ENCODE peak calls at places on chromosome 14, in nine cellular contexts. D, W, M, T, Q, Z, I, K and V are unnamed samples.

GRCh38 chr14:44895716-44896115 is 66.0 kb downstream of the KLHL28 start:
- DNase-seq in D (no peak), W (no peak), M (no peak), T (no peak), Q (peak), Z (peak), I (no peak), K (no peak), V (no peak)

GRCh38 chr14:75559451-75560187 is 18.8 kb upstream of the FLVCR2 start:
- DNase-seq in D (no peak), W (peak), M (no peak), T (peak), Q (no peak), Z (peak), I (no peak), K (no peak), V (peak)

GRCh38 chr14:66244834-66245233 is 241.3 kb upstream of the CCDC196 start:
- DNase-seq in D (no peak), W (no peak), M (no peak), T (no peak), Q (no peak), Z (no peak), I (no peak), K (no peak), V (no peak)

GRCh38 chr14:32200368-32201195 is 1.3 kb upstream of the RNU6-7 start:
- DNase-seq in D (no peak), W (no peak), M (no peak), T (no peak), Q (no peak), Z (no peak), I (no peak), K (no peak), V (no peak)

GRCh38 chr14:22539831-22540230 is 49.2 kb downstream of the DAD1 start:
- DNase-seq in D (no peak), W (no peak), M (no peak), T (no peak), Q (no peak), Z (no peak), I (no peak), K (no peak), V (no peak)

GRCh38 chr14:102346645-102347044 is 16.0 kb downstream of the CINP start:
- DNase-seq in D (no peak), W (no peak), M (no peak), T (no peak), Q (no peak), Z (no peak), I (no peak), K (no peak), V (no peak)

GRCh38 chr14:61111145-61112130 is 130.4 kb downstream of the SLC38A6 start:
- DNase-seq in D (no peak), W (no peak), M (no peak), T (no peak), Q (no peak), Z (no peak), I (no peak), K (no peak), V (no peak)

GRCh38 chr14:59998575-59998974 is 78.6 kb downstream of the LRRC9 start:
- DNase-seq in D (no peak), W (no peak), M (no peak), T (no peak), Q (no peak), Z (no peak), I (no peak), K (no peak), V (no peak)

GRCh38 chr14:30287579-30288445 is 271.1 kb upstream of the G2E3 start:
- DNase-seq in D (no peak), W (no peak), M (no peak), T (no peak), Q (no peak), Z (no peak), I (no peak), K (no peak), V (no peak)

GRCh38 chr14:101506921-101507300 is 54.4 kb upstream of the DIO3 start:
- DNase-seq in D (no peak), W (peak), M (no peak), T (no peak), Q (no peak), Z (no peak), I (no peak), K (no peak), V (no peak)

GRCh38 chr14:95884377-95884776 is 7.7 kb downstream of the TUNAR start:
- DNase-seq in D (no peak), W (no peak), M (no peak), T (no peak), Q (no peak), Z (no peak), I (no peak), K (no peak), V (no peak)

GRCh38 chr14:104934380-104934733 is 9.7 kb downstream of the PLD4 start:
- DNase-seq in D (no peak), W (no peak), M (no peak), T (no peak), Q (no peak), Z (peak), I (no peak), K (no peak), V (no peak)

GRCh38 chr14:22982477-22983245 is at the start of gene AJUBA:
- DNase-seq in D (peak), W (peak), M (peak), T (peak), Q (no peak), Z (peak), I (peak), K (peak), V (no peak)

GRCh38 chr14:61188936-61189808 is 92.0 kb downstream of the TMEM30B start:
- DNase-seq in D (no peak), W (peak), M (peak), T (no peak), Q (no peak), Z (peak), I (no peak), K (peak), V (no peak)

GRCh38 chr14:62743118-62743517 is 302.1 kb downstream of the KCNH5 start:
- DNase-seq in D (no peak), W (no peak), M (no peak), T (no peak), Q (no peak), Z (no peak), I (no peak), K (no peak), V (no peak)

GRCh38 chr14:67569011-67569650 is 30.9 kb downstream of the PIGH start:
- DNase-seq in D (no peak), W (no peak), M (no peak), T (no peak), Q (no peak), Z (no peak), I (no peak), K (no peak), V (no peak)

GRCh38 chr14:99391671-99392070 is 89.0 kb downstream of the SETD3 start:
- DNase-seq in D (no peak), W (no peak), M (no peak), T (no peak), Q (no peak), Z (no peak), I (no peak), K (no peak), V (no peak)

GRCh38 chr14:84403585-84403984 is 1126.4 kb upstream of the FLRT2 start:
- DNase-seq in D (no peak), W (no peak), M (no peak), T (no peak), Q (no peak), Z (no peak), I (no peak), K (no peak), V (peak)

GRCh38 chr14:64723691-64724577 is 19.7 kb downstream of the PLEKHG3 start:
- DNase-seq in D (peak), W (no peak), M (no peak), T (peak), Q (no peak), Z (no peak), I (no peak), K (no peak), V (no peak)

GRCh38 chr14:21989090-21989489 is 315.5 kb upstream of the OR4E1 start:
- DNase-seq in D (no peak), W (no peak), M (no peak), T (no peak), Q (no peak), Z (no peak), I (no peak), K (no peak), V (no peak)

GRCh38 chr14:29108908-29109307 is 342.3 kb downstream of the FOXG1 start:
- DNase-seq in D (no peak), W (no peak), M (no peak), T (no peak), Q (no peak), Z (no peak), I (no peak), K (no peak), V (no peak)